ENCODE peak calls at places on chromosomes 16 and 17, in seven cellular contexts. I is testis; M is CD8-positive, alpha-beta memory T cell; Z is heart right ventricle; R is foreskin fibroblast; B is prostate gland; K is psoas muscle. H is an unnamed sample.

GRCh38 chr17:64632606-64633005 is 29.5 kb downstream of the SMURF2 start:
- DNase-seq in I (no peak), M (no peak), Z (no peak), R (no peak), B (no peak), K (no peak), H (no peak)

GRCh38 chr17:43175213-43176118 is 4.5 kb downstream of the NBR1 start:
- DNase-seq in I (no peak), M (no peak), Z (no peak), R (peak; percentile 24), B (no peak), K (no peak), H (no peak)

GRCh38 chr16:23244122-23244521 is 58.0 kb upstream of the SCNN1B start:
- DNase-seq in I (no peak), M (no peak), Z (no peak), R (no peak), B (no peak), K (no peak), H (no peak)

GRCh38 chr16:85523602-85524364 is 89.3 kb upstream of the GSE1 start:
- DNase-seq in I (peak; percentile 65), M (no peak), Z (peak; percentile 59), R (no peak), B (no peak), K (no peak), H (peak; percentile 85)

GRCh38 chr17:34384822-34385605 is 22.0 kb upstream of the CCL1 start:
- DNase-seq in I (no peak), M (no peak), Z (no peak), R (no peak), B (no peak), K (no peak), H (no peak)

GRCh38 chr16:30615358-30616076 is 5.3 kb upstream of the ZNF689 start:
- DNase-seq in I (peak; percentile 80), M (peak; percentile 61), Z (peak; percentile 40), R (no peak), B (peak; percentile 54), K (no peak), H (peak; percentile 79)

GRCh38 chr16:88084881-88085280 is 133.6 kb downstream of the BANP start:
- DNase-seq in I (no peak), M (no peak), Z (no peak), R (peak; percentile 49), B (no peak), K (no peak), H (peak; percentile 7)

GRCh38 chr16:71367243-71367976 is 8.9 kb downstream of the CALB2 start:
- DNase-seq in I (peak; percentile 72), M (no peak), Z (no peak), R (peak; percentile 13), B (no peak), K (peak; percentile 27), H (peak; percentile 27)

GRCh38 chr16:56584276-56584675 is 5.1 kb upstream of the MT3 start:
- DNase-seq in I (no peak), M (no peak), Z (no peak), R (no peak), B (no peak), K (no peak), H (no peak)

GRCh38 chr17:19549746-19550623 is 16.3 kb downstream of the SLC47A1 start:
- DNase-seq in I (no peak), M (no peak), Z (no peak), R (no peak), B (no peak), K (no peak), H (no peak)

GRCh38 chr17:34071891-34072420 is 183.1 kb upstream of the CCL2 start:
- DNase-seq in I (no peak), M (no peak), Z (no peak), R (no peak), B (no peak), K (no peak), H (no peak)

GRCh38 chr17:32136856-32137255 is 5.4 kb upstream of the RHOT1 start:
- DNase-seq in I (peak; percentile 81), M (no peak), Z (no peak), R (no peak), B (no peak), K (no peak), H (no peak)

GRCh38 chr16:2436110-2436509 is 6.9 kb downstream of the CCNF start:
- DNase-seq in I (no peak), M (no peak), Z (no peak), R (no peak), B (peak; percentile 65), K (no peak), H (no peak)

GRCh38 chr16:87431926-87432325 is 39.8 kb downstream of the MAP1LC3B start:
- DNase-seq in I (no peak), M (no peak), Z (no peak), R (peak; percentile 82), B (no peak), K (no peak), H (no peak)

GRCh38 chr16:21208831-21209230 is 2.5 kb downstream of the ZP2 start:
- DNase-seq in I (no peak), M (no peak), Z (no peak), R (no peak), B (no peak), K (no peak), H (no peak)

GRCh38 chr16:85625485-85626117 is 12.5 kb downstream of the GSE1 start:
- DNase-seq in I (no peak), M (no peak), Z (no peak), R (no peak), B (no peak), K (no peak), H (no peak)

GRCh38 chr16:75074920-75075687 is 41.5 kb downstream of the LDHD start:
- DNase-seq in I (no peak), M (peak; percentile 84), Z (no peak), R (no peak), B (no peak), K (no peak), H (peak; percentile 56)

GRCh38 chr17:34156741-34157589 is 98.1 kb upstream of the CCL2 start:
- DNase-seq in I (peak; percentile 21), M (no peak), Z (no peak), R (no peak), B (no peak), K (no peak), H (peak; percentile 56)

GRCh38 chr17:18966831-18967624 is 15.1 kb downstream of the SLC5A10 start:
- DNase-seq in I (no peak), M (no peak), Z (no peak), R (peak; percentile 62), B (no peak), K (no peak), H (no peak)

GRCh38 chr17:77963441-77963840 is 4.9 kb downstream of the TNRC6C start:
- DNase-seq in I (peak; percentile 89), M (peak; percentile 24), Z (peak; percentile 79), R (peak; percentile 85), B (peak; percentile 44), K (no peak), H (no peak)

GRCh38 chr16:4315185-4316102 is at the start of gene GLIS2:
- DNase-seq in I (peak; percentile 52), M (peak; percentile 55), Z (peak; percentile 71), R (peak; percentile 86), B (peak; percentile 51), K (peak; percentile 80), H (peak; percentile 92)

DNA sequence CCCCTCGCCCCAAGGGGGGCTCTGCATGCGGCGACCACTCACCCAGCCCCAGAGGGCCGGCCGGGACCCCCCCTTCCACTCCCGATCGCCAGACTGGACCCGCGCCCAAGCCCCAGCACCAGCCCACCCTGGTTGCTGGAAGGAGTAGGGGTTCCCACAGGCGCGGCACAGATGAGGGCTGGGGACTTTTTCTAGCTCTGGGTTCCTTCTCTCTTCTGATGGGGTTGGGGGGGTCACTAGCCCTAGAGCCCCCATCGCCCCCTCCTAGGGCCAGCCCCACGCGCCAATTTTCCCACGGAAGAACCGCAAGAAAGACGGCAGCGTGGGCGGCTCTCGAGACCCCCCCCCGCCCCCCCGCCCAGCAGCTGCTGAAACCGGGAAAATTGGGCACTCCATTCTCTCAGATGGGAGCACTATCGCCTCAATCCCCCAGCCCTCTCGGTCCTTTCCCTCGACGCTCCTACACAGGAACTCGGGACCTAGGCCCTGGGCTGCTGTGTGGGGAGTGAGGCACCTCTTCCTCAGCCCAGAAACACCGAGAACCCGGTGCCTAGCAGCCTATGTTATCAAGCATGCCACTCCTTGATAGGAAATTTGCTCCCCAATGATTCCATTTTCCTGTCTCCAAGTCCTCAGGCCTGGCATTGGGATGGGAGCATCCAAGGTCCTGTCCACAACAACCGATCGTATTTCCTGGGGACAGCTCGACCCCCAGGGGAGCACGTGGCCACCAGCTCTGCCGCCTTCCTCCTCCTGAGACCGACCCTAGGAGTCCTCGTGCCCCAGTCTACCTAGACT is 17.1 kb upstream of the CBX8 start:
- DNase-seq in I (no peak), M (no peak), Z (no peak), R (no peak), B (no peak), K (no peak), H (no peak)
- H3K4me3 ChIP-seq in I (no peak overlapping the region), M (no peak overlapping the region), Z (peak overlapping the region; percentile 22), R (no peak overlapping the region), B (peak overlapping the region; percentile 35), K (no peak overlapping the region), H (peak overlapping the region; percentile 61)

GRCh38 chr17:48238933-48239602 is 131.5 kb downstream of the SNX11 start:
- DNase-seq in I (no peak), M (no peak), Z (no peak), R (no peak), B (no peak), K (no peak), H (no peak)
- H3K4me3 ChIP-seq in I (no peak overlapping the region), M (no peak overlapping the region), Z (no peak overlapping the region), R (no peak overlapping the region), B (no peak overlapping the region), K (no peak overlapping the region), H (no peak overlapping the region)

GRCh38 chr17:48590603-48591161 is 641 bp upstream of the HOXB3 start:
- DNase-seq in I (no peak), M (no peak), Z (no peak), R (no peak), B (no peak), K (no peak), H (no peak)

GRCh38 chr17:48591435-48592077 is 1.5 kb upstream of the HOXB3 start:
- DNase-seq in I (no peak), M (no peak), Z (no peak), R (no peak), B (no peak), K (no peak), H (no peak)

GRCh38 chr17:48593126-48593829 is at the start of gene HOXB5:
- DNase-seq in I (no peak), M (no peak), Z (no peak), R (no peak), B (no peak), K (no peak), H (no peak)

GRCh38 chr17:48592592-48592991 is 987 bp downstream of the HOXB5 start:
- DNase-seq in I (no peak), M (no peak), Z (no peak), R (no peak), B (no peak), K (no peak), H (no peak)

DNA sequence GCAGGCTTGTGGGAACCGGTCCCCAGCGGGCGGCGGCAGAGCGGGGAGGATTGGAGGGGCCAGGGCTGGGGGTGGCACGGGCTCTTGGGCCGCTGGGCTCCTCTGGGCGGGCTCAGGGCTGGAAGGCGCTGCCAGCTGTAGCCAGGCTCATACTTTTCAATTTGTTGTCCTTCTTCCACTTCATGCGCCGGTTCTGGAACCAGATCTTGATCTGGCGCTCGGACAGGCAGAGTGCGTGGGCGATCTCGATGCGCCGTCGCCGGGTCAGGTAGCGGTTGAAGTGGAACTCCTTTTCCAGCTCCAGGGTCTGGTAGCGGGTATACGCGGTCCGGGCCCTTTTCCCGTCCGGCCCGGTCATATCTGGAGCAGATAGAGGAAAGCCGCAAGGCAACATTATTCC is 1.5 kb downstream of the HOXB5 start:
- DNase-seq in I (no peak), M (no peak), Z (no peak), R (no peak), B (no peak), K (no peak), H (no peak)
- H3K4me3 ChIP-seq in I (no peak overlapping the region), M (no peak overlapping the region), Z (no peak overlapping the region), R (no peak overlapping the region), B (no peak overlapping the region), K (no peak overlapping the region), H (peak overlapping the region; percentile 12)

GRCh38 chr17:49834118-49834743 is 13.6 kb downstream of the TAC4 start:
- DNase-seq in I (no peak), M (no peak), Z (no peak), R (no peak), B (no peak), K (no peak), H (no peak)
- H3K4me3 ChIP-seq in I (no peak overlapping the region), M (no peak overlapping the region), Z (no peak overlapping the region), R (no peak overlapping the region), B (no peak overlapping the region), K (no peak overlapping the region), H (no peak overlapping the region)